ENCODE peak calls at places on chromosomes 16 and 17, in eight cellular contexts. One of them, this sample, is unnamed.

GRCh38 chr17:75271955-75272847 is 1.2 kb upstream of the MIF4GD start:
- DNase-seq in stomach: no peak
- DNase-seq in anterior cingulate cortex: no peak
- DNase-seq in T-helper 2 cell: no peak
- DNase-seq in skeletal muscle cell: no peak
- DNase-seq in nucleus accumbens: peak; percentile 41
- DNase-seq in NCI-H1092: no peak
- DNase-seq in activated CD8-positive, alpha-beta T cell treated with anti-CD3 and anti-CD28 coated beads for 36 hours: peak; percentile 26
- DNase-seq in this sample: no peak

GRCh38 chr16:47687694-47688093 is 226.6 kb downstream of the PHKB start:
- DNase-seq in stomach: no peak
- DNase-seq in anterior cingulate cortex: no peak
- DNase-seq in T-helper 2 cell: no peak
- DNase-seq in skeletal muscle cell: no peak
- DNase-seq in nucleus accumbens: no peak
- DNase-seq in NCI-H1092: no peak
- DNase-seq in activated CD8-positive, alpha-beta T cell treated with anti-CD3 and anti-CD28 coated beads for 36 hours: no peak
- DNase-seq in this sample: no peak

GRCh38 chr16:57071840-57072541 is 20.4 kb upstream of the CPNE2 start:
- DNase-seq in stomach: no peak
- DNase-seq in anterior cingulate cortex: no peak
- DNase-seq in T-helper 2 cell: no peak
- DNase-seq in skeletal muscle cell: no peak
- DNase-seq in nucleus accumbens: no peak
- DNase-seq in NCI-H1092: no peak
- DNase-seq in activated CD8-positive, alpha-beta T cell treated with anti-CD3 and anti-CD28 coated beads for 36 hours: peak; percentile 28
- DNase-seq in this sample: no peak

GRCh38 chr17:73658821-73659220 is 14.6 kb upstream of the SDK2 start:
- DNase-seq in stomach: no peak
- DNase-seq in anterior cingulate cortex: no peak
- DNase-seq in T-helper 2 cell: no peak
- DNase-seq in skeletal muscle cell: no peak
- DNase-seq in nucleus accumbens: no peak
- DNase-seq in NCI-H1092: no peak
- DNase-seq in activated CD8-positive, alpha-beta T cell treated with anti-CD3 and anti-CD28 coated beads for 36 hours: no peak
- DNase-seq in this sample: no peak

GRCh38 chr17:64441772-64442549 is 7.0 kb upstream of the MILR1 start:
- DNase-seq in stomach: no peak
- DNase-seq in anterior cingulate cortex: no peak
- DNase-seq in T-helper 2 cell: peak; percentile 7
- DNase-seq in skeletal muscle cell: peak; percentile 61
- DNase-seq in nucleus accumbens: no peak
- DNase-seq in NCI-H1092: no peak
- DNase-seq in activated CD8-positive, alpha-beta T cell treated with anti-CD3 and anti-CD28 coated beads for 36 hours: peak; percentile 16
- DNase-seq in this sample: no peak

GRCh38 chr17:72975509-72975908 is 117.0 kb downstream of the SLC39A11 start:
- DNase-seq in stomach: no peak
- DNase-seq in anterior cingulate cortex: no peak
- DNase-seq in T-helper 2 cell: no peak
- DNase-seq in skeletal muscle cell: no peak
- DNase-seq in nucleus accumbens: no peak
- DNase-seq in NCI-H1092: no peak
- DNase-seq in activated CD8-positive, alpha-beta T cell treated with anti-CD3 and anti-CD28 coated beads for 36 hours: no peak
- DNase-seq in this sample: no peak

GRCh38 chr16:27208081-27208692 is 4.9 kb downstream of the KDM8 start:
- DNase-seq in stomach: no peak
- DNase-seq in anterior cingulate cortex: no peak
- DNase-seq in T-helper 2 cell: no peak
- DNase-seq in skeletal muscle cell: no peak
- DNase-seq in nucleus accumbens: no peak
- DNase-seq in NCI-H1092: no peak
- DNase-seq in activated CD8-positive, alpha-beta T cell treated with anti-CD3 and anti-CD28 coated beads for 36 hours: no peak
- DNase-seq in this sample: no peak

GRCh38 chr16:30356401-30357084 is 1.4 kb upstream of the CD2BP2 start:
- DNase-seq in stomach: no peak
- DNase-seq in anterior cingulate cortex: no peak
- DNase-seq in T-helper 2 cell: no peak
- DNase-seq in skeletal muscle cell: no peak
- DNase-seq in nucleus accumbens: peak; percentile 59
- DNase-seq in NCI-H1092: no peak
- DNase-seq in activated CD8-positive, alpha-beta T cell treated with anti-CD3 and anti-CD28 coated beads for 36 hours: peak; percentile 31
- DNase-seq in this sample: no peak

GRCh38 chr17:64410750-64411490 is 20.3 kb upstream of the PECAM1 start:
- DNase-seq in stomach: no peak
- DNase-seq in anterior cingulate cortex: no peak
- DNase-seq in T-helper 2 cell: no peak
- DNase-seq in skeletal muscle cell: no peak
- DNase-seq in nucleus accumbens: no peak
- DNase-seq in NCI-H1092: no peak
- DNase-seq in activated CD8-positive, alpha-beta T cell treated with anti-CD3 and anti-CD28 coated beads for 36 hours: no peak
- DNase-seq in this sample: no peak

This sample was measured in SK-N-DZ.